ENCODE peak calls at places on chromosomes 4 and X, in nine cellular contexts. One of them, this sample, is unnamed.
A peak's percentile ranks its signal among the peaks of the same experiment; 100 is the strongest.

GRCh38 chr4:67549123-67549522 is 3.8 kb upstream of the CENPC start:
- DNase-seq in activated effector memory CD4-positive, alpha-beta T cell treated with Interleukin-2 at 50 U/mL for 16 hours: no peak
- DNase-seq in mesothelial cell of epicardium: no peak
- DNase-seq in GM23338: no peak
- DNase-seq in ecto neural progenitor cell: no peak
- DNase-seq in A549: peak; percentile 29
- DNase-seq in suprapubic skin: no peak
- DNase-seq in ovary: no peak
- DNase-seq in SHP77 treated with DMSO at 0.1 percent for 48 hours: peak; percentile 3
- DNase-seq in this sample: no peak

GRCh38 chrX:7068939-7069367 is 78.6 kb upstream of the STS start:
- DNase-seq in GM23338: peak; percentile 44
- DNase-seq in A549: no peak
- DNase-seq in ecto neural progenitor cell: peak; percentile 54
- DNase-seq in SHP77 treated with DMSO at 0.1 percent for 48 hours: no peak
- DNase-seq in suprapubic skin: no peak
- DNase-seq in ovary: no peak
- DNase-seq in mesothelial cell of epicardium: no peak
- DNase-seq in activated effector memory CD4-positive, alpha-beta T cell treated with Interleukin-2 at 50 U/mL for 16 hours: peak; percentile 1
- DNase-seq in this sample: no peak

GRCh38 chr4:76712564-76712963 is 185.4 kb downstream of the SOWAHB start:
- DNase-seq in A549: no peak
- DNase-seq in ecto neural progenitor cell: no peak
- DNase-seq in SHP77 treated with DMSO at 0.1 percent for 48 hours: no peak
- DNase-seq in suprapubic skin: no peak
- DNase-seq in activated effector memory CD4-positive, alpha-beta T cell treated with Interleukin-2 at 50 U/mL for 16 hours: no peak
- DNase-seq in ovary: no peak
- DNase-seq in mesothelial cell of epicardium: no peak
- DNase-seq in GM23338: no peak
- DNase-seq in this sample: no peak

GRCh38 chr4:11428701-11429571 is at the start of gene HS3ST1:
- DNase-seq in activated effector memory CD4-positive, alpha-beta T cell treated with Interleukin-2 at 50 U/mL for 16 hours: no peak
- DNase-seq in SHP77 treated with DMSO at 0.1 percent for 48 hours: no peak
- DNase-seq in ovary: peak; percentile 93
- DNase-seq in ecto neural progenitor cell: peak; percentile 86
- DNase-seq in A549: peak; percentile 78
- DNase-seq in mesothelial cell of epicardium: peak; percentile 54
- DNase-seq in suprapubic skin: peak; percentile 88
- DNase-seq in GM23338: peak; percentile 91
- DNase-seq in this sample: peak; percentile 68

GRCh38 chrX:39476596-39476995 is 621.2 kb downstream of the BCOR start:
- DNase-seq in ecto neural progenitor cell: peak; percentile 51
- DNase-seq in GM23338: no peak
- DNase-seq in A549: no peak
- DNase-seq in suprapubic skin: no peak
- DNase-seq in ovary: no peak
- DNase-seq in SHP77 treated with DMSO at 0.1 percent for 48 hours: no peak
- DNase-seq in activated effector memory CD4-positive, alpha-beta T cell treated with Interleukin-2 at 50 U/mL for 16 hours: no peak
- DNase-seq in mesothelial cell of epicardium: no peak
- DNase-seq in this sample: no peak

GRCh38 chr4:139576219-139576618 is 20.2 kb upstream of the SETD7 start:
- DNase-seq in mesothelial cell of epicardium: no peak
- DNase-seq in ecto neural progenitor cell: no peak
- DNase-seq in ovary: no peak
- DNase-seq in activated effector memory CD4-positive, alpha-beta T cell treated with Interleukin-2 at 50 U/mL for 16 hours: no peak
- DNase-seq in A549: no peak
- DNase-seq in SHP77 treated with DMSO at 0.1 percent for 48 hours: no peak
- DNase-seq in suprapubic skin: no peak
- DNase-seq in GM23338: no peak
- DNase-seq in this sample: no peak

GRCh38 chr4:23934223-23934622 is 44.4 kb upstream of the PPARGC1A start:
- DNase-seq in suprapubic skin: no peak
- DNase-seq in ecto neural progenitor cell: no peak
- DNase-seq in GM23338: peak; percentile 36
- DNase-seq in SHP77 treated with DMSO at 0.1 percent for 48 hours: no peak
- DNase-seq in ovary: no peak
- DNase-seq in mesothelial cell of epicardium: no peak
- DNase-seq in activated effector memory CD4-positive, alpha-beta T cell treated with Interleukin-2 at 50 U/mL for 16 hours: no peak
- DNase-seq in A549: peak; percentile 2
- DNase-seq in this sample: no peak

GRCh38 chr4:140099993-140100392 is 54.0 kb downstream of the MAML3 start:
- DNase-seq in SHP77 treated with DMSO at 0.1 percent for 48 hours: no peak
- DNase-seq in activated effector memory CD4-positive, alpha-beta T cell treated with Interleukin-2 at 50 U/mL for 16 hours: no peak
- DNase-seq in ovary: no peak
- DNase-seq in GM23338: no peak
- DNase-seq in suprapubic skin: peak; percentile 79
- DNase-seq in A549: peak; percentile 49
- DNase-seq in ecto neural progenitor cell: no peak
- DNase-seq in mesothelial cell of epicardium: no peak
- DNase-seq in this sample: no peak

GRCh38 chrX:122269243-122269781 is 914.8 kb upstream of the GRIA3 start:
- DNase-seq in SHP77 treated with DMSO at 0.1 percent for 48 hours: no peak
- DNase-seq in GM23338: no peak
- DNase-seq in ovary: no peak
- DNase-seq in activated effector memory CD4-positive, alpha-beta T cell treated with Interleukin-2 at 50 U/mL for 16 hours: no peak
- DNase-seq in suprapubic skin: no peak
- DNase-seq in ecto neural progenitor cell: no peak
- DNase-seq in mesothelial cell of epicardium: no peak
- DNase-seq in A549: no peak
- DNase-seq in this sample: no peak

GRCh38 chr4:173333658-173334084 is 487 bp downstream of the HMGB2 start:
- DNase-seq in A549: no peak
- DNase-seq in suprapubic skin: peak; percentile 84
- DNase-seq in ovary: peak; percentile 83
- DNase-seq in activated effector memory CD4-positive, alpha-beta T cell treated with Interleukin-2 at 50 U/mL for 16 hours: peak; percentile 43
- DNase-seq in ecto neural progenitor cell: no peak
- DNase-seq in GM23338: peak; percentile 58
- DNase-seq in mesothelial cell of epicardium: peak; percentile 36
- DNase-seq in SHP77 treated with DMSO at 0.1 percent for 48 hours: no peak
- DNase-seq in this sample: no peak

GRCh38 chrX:45347877-45348675 is 147.4 kb upstream of the DIPK2B start:
- DNase-seq in activated effector memory CD4-positive, alpha-beta T cell treated with Interleukin-2 at 50 U/mL for 16 hours: no peak
- DNase-seq in mesothelial cell of epicardium: no peak
- DNase-seq in A549: no peak
- DNase-seq in suprapubic skin: no peak
- DNase-seq in GM23338: no peak
- DNase-seq in SHP77 treated with DMSO at 0.1 percent for 48 hours: no peak
- DNase-seq in ecto neural progenitor cell: no peak
- DNase-seq in ovary: no peak
- DNase-seq in this sample: no peak

GRCh38 chr4:142142403-142142802 is 506.0 kb downstream of the IL15 start:
- DNase-seq in mesothelial cell of epicardium: no peak
- DNase-seq in activated effector memory CD4-positive, alpha-beta T cell treated with Interleukin-2 at 50 U/mL for 16 hours: no peak
- DNase-seq in suprapubic skin: no peak
- DNase-seq in SHP77 treated with DMSO at 0.1 percent for 48 hours: no peak
- DNase-seq in GM23338: no peak
- DNase-seq in A549: no peak
- DNase-seq in ovary: no peak
- DNase-seq in ecto neural progenitor cell: no peak
- DNase-seq in this sample: no peak

GRCh38 chr4:25722964-25723363 is 67.3 kb downstream of the SLC34A2 start:
- DNase-seq in mesothelial cell of epicardium: no peak
- DNase-seq in A549: no peak
- DNase-seq in suprapubic skin: no peak
- DNase-seq in activated effector memory CD4-positive, alpha-beta T cell treated with Interleukin-2 at 50 U/mL for 16 hours: no peak
- DNase-seq in GM23338: no peak
- DNase-seq in ecto neural progenitor cell: no peak
- DNase-seq in ovary: no peak
- DNase-seq in SHP77 treated with DMSO at 0.1 percent for 48 hours: no peak
- DNase-seq in this sample: no peak

GRCh38 chr4:162499478-162499877 is 335.7 kb upstream of the FSTL5 start:
- DNase-seq in activated effector memory CD4-positive, alpha-beta T cell treated with Interleukin-2 at 50 U/mL for 16 hours: no peak
- DNase-seq in suprapubic skin: no peak
- DNase-seq in ecto neural progenitor cell: no peak
- DNase-seq in A549: no peak
- DNase-seq in GM23338: peak; percentile 30
- DNase-seq in mesothelial cell of epicardium: no peak
- DNase-seq in SHP77 treated with DMSO at 0.1 percent for 48 hours: no peak
- DNase-seq in ovary: no peak
- DNase-seq in this sample: no peak

GRCh38 chr4:17448689-17449088 is 63.2 kb downstream of the QDPR start:
- DNase-seq in ecto neural progenitor cell: no peak
- DNase-seq in suprapubic skin: no peak
- DNase-seq in activated effector memory CD4-positive, alpha-beta T cell treated with Interleukin-2 at 50 U/mL for 16 hours: no peak
- DNase-seq in mesothelial cell of epicardium: no peak
- DNase-seq in A549: no peak
- DNase-seq in GM23338: no peak
- DNase-seq in SHP77 treated with DMSO at 0.1 percent for 48 hours: no peak
- DNase-seq in ovary: no peak
- DNase-seq in this sample: no peak

GRCh38 chrX:21940356-21940829 is at the start of gene SMS:
- DNase-seq in GM23338: peak; percentile 74
- DNase-seq in ecto neural progenitor cell: peak; percentile 65
- DNase-seq in ovary: peak; percentile 82
- DNase-seq in activated effector memory CD4-positive, alpha-beta T cell treated with Interleukin-2 at 50 U/mL for 16 hours: peak; percentile 17
- DNase-seq in mesothelial cell of epicardium: peak; percentile 49
- DNase-seq in SHP77 treated with DMSO at 0.1 percent for 48 hours: peak; percentile 29
- DNase-seq in suprapubic skin: peak; percentile 88
- DNase-seq in A549: peak; percentile 82
- DNase-seq in this sample: peak; percentile 34

GRCh38 chrX:153924149-153924861 is 1.8 kb downstream of the ARHGAP4 start:
- DNase-seq in ecto neural progenitor cell: no peak
- DNase-seq in ovary: no peak
- DNase-seq in suprapubic skin: no peak
- DNase-seq in GM23338: peak; percentile 41
- DNase-seq in mesothelial cell of epicardium: no peak
- DNase-seq in A549: peak; percentile 65
- DNase-seq in activated effector memory CD4-positive, alpha-beta T cell treated with Interleukin-2 at 50 U/mL for 16 hours: no peak
- DNase-seq in SHP77 treated with DMSO at 0.1 percent for 48 hours: no peak
- DNase-seq in this sample: no peak

This sample was measured in H1.